ENCODE peak calls at places on chromosomes 1 and 21, in nine cellular contexts. W is choroid plexus epithelial cell; G is activated T-helper 1 cell treated with anti-CD3 and anti-CD28 coated beads, Interleukin-12 subunit alpha, Interleukin-12 subunit beta, Interleukin-2, Interleukin-4 antibody, amounts not matched to agents 30 ng/mL and 10 ng/mL and 1 ng/mL, durations not matched to agents 14 hours and 24 hours and 36 hours; Y is body of pancreas; N is SJCRH30; Z is NCI-H2081; U is HFF-Myc; T is prostate gland; R is IMR-90. C is an unnamed sample.
A peak's percentile ranks its signal among the peaks of the same experiment; 100 is the strongest.

GRCh38 chr1:211894312-211894711 is 63.7 kb upstream of the LPGAT1 start:
- DNase-seq in U (no peak), Z (no peak), G (no peak), T (no peak), N (no peak), R (no peak), Y (no peak), W (no peak), C (no peak)

GRCh38 chr1:153586347-153586746 is 20.7 kb upstream of the S100A2 start:
- DNase-seq in T (no peak), R (no peak), N (no peak), W (no peak), U (no peak), G (no peak), Y (no peak), Z (no peak), C (no peak)

GRCh38 chr1:101338714-101339430 is 102.1 kb downstream of the S1PR1 start:
- DNase-seq in Z (no peak), Y (no peak), U (no peak), W (no peak), R (no peak), N (no peak), G (no peak), T (no peak), C (no peak)

GRCh38 chr1:31306278-31306677 is 9.4 kb downstream of the ZCCHC17 start:
- DNase-seq in N (no peak), R (peak; percentile 99), W (peak; percentile 84), Y (no peak), T (no peak), U (peak; percentile 87), G (no peak), Z (no peak), C (no peak)

GRCh38 chr1:225811622-225812487 is 1.9 kb downstream of the EPHX1 start:
- DNase-seq in N (no peak), U (no peak), Z (no peak), Y (peak; percentile 60), G (no peak), W (peak; percentile 55), T (no peak), R (no peak), C (no peak)

GRCh38 chr1:202940561-202940960 is 13.5 kb upstream of the KLHL12 start:
- DNase-seq in N (no peak), U (no peak), W (no peak), R (no peak), Y (no peak), G (no peak), T (no peak), Z (no peak), C (no peak)

GRCh38 chr1:175376194-175376593 is 183.6 kb upstream of the KIAA0040 start:
- DNase-seq in T (no peak), G (no peak), U (no peak), N (peak; percentile 19), Z (peak; percentile 27), Y (no peak), W (peak; percentile 6), R (no peak), C (peak; percentile 2)

GRCh38 chr1:5595531-5596170 is 396.6 kb downstream of the NPHP4 start:
- DNase-seq in R (no peak), Z (no peak), T (no peak), G (no peak), U (no peak), W (no peak), N (no peak), Y (no peak), C (no peak)

GRCh38 chr1:161099090-161099802 is 1.1 kb downstream of the KLHDC9 start:
- DNase-seq in G (no peak), Y (no peak), N (no peak), W (no peak), R (no peak), Z (no peak), T (no peak), U (no peak), C (no peak)

GRCh38 chr21:20943476-20944085 is 54.6 kb upstream of the NCAM2 start:
- DNase-seq in R (no peak), Z (no peak), T (no peak), U (no peak), W (no peak), N (peak; percentile 4), Y (no peak), G (no peak), C (peak; percentile 51)

GRCh38 chr1:97832490-97832889 is 88.3 kb downstream of the DPYD start:
- DNase-seq in Z (peak; percentile 85), R (no peak), W (peak; percentile 69), N (peak; percentile 82), Y (no peak), G (no peak), T (no peak), U (no peak), C (no peak)

GRCh38 chr1:98454666-98455065 is 206.9 kb upstream of the SNX7 start:
- DNase-seq in G (no peak), N (no peak), W (no peak), Z (no peak), R (no peak), Y (no peak), T (no peak), U (no peak), C (no peak)

GRCh38 chr1:245777752-245778151 is 623.0 kb downstream of the KIF26B start:
- DNase-seq in T (no peak), U (no peak), G (no peak), Y (no peak), N (no peak), R (no peak), Z (no peak), W (no peak), C (no peak)

GRCh38 chr1:227902641-227902990 is 45.1 kb downstream of the WNT9A start:
- DNase-seq in N (no peak), G (no peak), Z (no peak), U (no peak), T (no peak), W (no peak), R (no peak), Y (no peak), C (no peak)

GRCh38 chr1:72101840-72102632 is 180.3 kb downstream of the NEGR1 start:
- DNase-seq in Y (no peak), R (no peak), N (no peak), U (no peak), T (no peak), Z (no peak), G (no peak), W (no peak), C (no peak)

GRCh38 chr1:203342192-203342940 is 8.6 kb downstream of the FMOD start:
- DNase-seq in G (peak; percentile 34), U (no peak), Z (peak; percentile 65), W (peak; percentile 67), Y (peak; percentile 74), N (peak; percentile 72), R (peak; percentile 38), T (peak; percentile 33), C (no peak)